ENCODE peak calls at places on chromosomes 7 and 10, in nine cellular contexts. V is keratinocyte; U is HAP-1; Z is naive thymus-derived CD4-positive, alpha-beta T cell; L is CD8-positive, alpha-beta T cell; T is astrocyte of the spinal cord; O is Panc1; Y is adrenal gland; S is breast epithelium. X is an unnamed sample.

GRCh38 chr10:102596506-102596971 is 47.7 kb upstream of the TRIM8 start:
- DNase-seq in V (no peak), L (no peak), S (no peak), Y (peak), U (peak), Z (no peak), O (peak), T (peak), X (peak)

GRCh38 chr7:137539111-137539715 is 195.7 kb upstream of the PTN start:
- DNase-seq in V (no peak), Z (no peak), S (no peak), L (no peak), Y (no peak), O (no peak), T (peak), U (no peak), X (no peak)

GRCh38 chr10:30170814-30171213 is 111.4 kb upstream of the JCAD start:
- DNase-seq in O (no peak), L (no peak), S (no peak), Z (no peak), V (no peak), Y (no peak), T (no peak), U (no peak), X (no peak)

GRCh38 chr10:62185914-62186692 is 82.5 kb downstream of the RTKN2 start:
- DNase-seq in O (no peak), Z (no peak), Y (no peak), V (no peak), T (no peak), S (no peak), L (no peak), U (no peak), X (no peak)

GRCh38 chr7:8204674-8205377 is 57.1 kb downstream of the ICA1 start:
- DNase-seq in Y (no peak), Z (no peak), O (no peak), T (no peak), S (no peak), U (no peak), V (no peak), L (no peak), X (no peak)

GRCh38 chr10:49508249-49508648 is 30.7 kb downstream of the ERCC6 start:
- DNase-seq in U (no peak), S (no peak), Y (no peak), T (no peak), V (no peak), L (peak), Z (peak), O (no peak), X (no peak)

GRCh38 chr7:151809156-151809863 is 67.6 kb downstream of the PRKAG2 start:
- DNase-seq in U (no peak), V (no peak), S (no peak), L (no peak), Y (no peak), O (no peak), Z (no peak), T (no peak), X (no peak)

GRCh38 chr7:130481898-130482297 is 10.0 kb upstream of the MEST start:
- DNase-seq in L (no peak), Y (peak), V (no peak), U (no peak), T (no peak), S (no peak), Z (no peak), O (no peak), X (no peak)

GRCh38 chr7:713488-714230 is 12.8 kb upstream of the DNAAF5 start:
- DNase-seq in S (no peak), O (no peak), L (no peak), T (no peak), V (no peak), Y (no peak), U (no peak), Z (no peak), X (no peak)

GRCh38 chr7:98202367-98203195 is 8.7 kb upstream of the BHLHA15 start:
- DNase-seq in V (no peak), L (peak), Y (no peak), U (no peak), S (no peak), O (no peak), Z (peak), T (no peak), X (no peak)

GRCh38 chr7:369476-369980 is 79.6 kb downstream of the FOXL3 start:
- DNase-seq in L (no peak), T (no peak), S (peak), O (no peak), U (no peak), V (no peak), Z (no peak), Y (no peak), X (no peak)

GRCh38 chr7:29883462-29884398 is 77.4 kb downstream of the WIPF3 start:
- DNase-seq in S (no peak), Y (no peak), U (no peak), Z (no peak), T (no peak), O (no peak), L (no peak), V (no peak), X (no peak)

GRCh38 chr7:33979300-33979806 is 74.0 kb downstream of the BMPER start:
- DNase-seq in L (no peak), S (no peak), V (no peak), T (no peak), U (no peak), Z (no peak), O (no peak), Y (no peak), X (no peak)

GRCh38 chr10:101066146-101066889 is 4.5 kb downstream of the KAZALD1 start:
- DNase-seq in T (peak), U (peak), O (no peak), L (peak), Z (peak), Y (peak), V (no peak), S (peak), X (no peak)

GRCh38 chr10:14873090-14873760 is 5.4 kb upstream of the SUV39H2 start:
- DNase-seq in T (peak), S (no peak), Z (no peak), U (no peak), V (no peak), Y (no peak), L (no peak), O (no peak), X (no peak)

GRCh38 chr7:78794101-78794500 is 659.4 kb downstream of the MAGI2 start:
- DNase-seq in S (no peak), O (no peak), V (no peak), Z (no peak), L (no peak), Y (no peak), T (no peak), U (no peak), X (no peak)

GRCh38 chr7:78787854-78788253 is 665.6 kb downstream of the MAGI2 start:
- DNase-seq in U (no peak), L (no peak), O (no peak), V (peak), Z (no peak), S (no peak), T (no peak), Y (no peak), X (no peak)

GRCh38 chr7:78792006-78792405 is 661.5 kb downstream of the MAGI2 start:
- DNase-seq in Y (no peak), L (no peak), U (no peak), Z (no peak), V (no peak), T (no peak), O (no peak), S (no peak), X (no peak)

DNA sequence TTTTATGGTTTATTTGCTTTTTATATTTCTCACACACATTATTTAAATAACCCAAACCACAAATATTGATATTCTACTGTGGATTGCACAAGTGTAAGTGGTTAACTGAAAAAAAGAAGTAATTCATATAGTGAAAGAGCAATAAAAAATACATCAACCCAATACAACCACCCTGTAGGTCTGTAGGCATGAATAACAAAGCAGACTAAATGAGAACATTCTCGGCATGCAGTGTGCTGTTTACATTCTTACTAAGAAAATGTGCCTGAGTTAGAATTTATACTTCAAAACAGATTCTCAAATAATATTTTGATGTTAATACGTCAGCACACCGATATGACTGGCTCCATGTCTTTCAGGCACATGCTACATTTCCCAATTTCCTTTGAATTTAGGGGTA is 660.8 kb downstream of the MAGI2 start:
- DNase-seq in O (no peak), L (no peak), Z (no peak), V (no peak), T (no peak), Y (no peak), S (no peak), U (no peak), X (no peak)
- H3K4me3 ChIP-seq in O (no peak), L (no peak), Z (no peak), V (no peak), T (no peak), Y (no peak), S (no peak), U (no peak), X (no peak)

GRCh38 chr10:133316732-133317131 is 8.0 kb downstream of the ZNF511 start:
- DNase-seq in Y (no peak), V (no peak), S (no peak), L (no peak), O (no peak), U (no peak), T (no peak), Z (no peak), X (no peak)

GRCh38 chr10:133315847-133316246 is 7.1 kb downstream of the ZNF511 start:
- DNase-seq in Z (no peak), L (no peak), U (no peak), Y (no peak), T (no peak), V (no peak), O (no peak), S (no peak), X (no peak)

GRCh38 chr10:133314911-133315310 is 6.2 kb downstream of the ZNF511 start:
- DNase-seq in S (no peak), O (no peak), L (no peak), T (no peak), Z (no peak), V (no peak), Y (no peak), U (no peak), X (no peak)

GRCh38 chr10:133316266-133316665 is 7.6 kb downstream of the ZNF511 start:
- DNase-seq in Y (no peak), O (no peak), Z (no peak), S (no peak), T (no peak), L (no peak), V (no peak), U (no peak), X (no peak)

GRCh38 chr10:133318494-133319127 is 9.9 kb downstream of the ZNF511 start:
- DNase-seq in T (peak), Y (peak), U (peak), S (no peak), V (no peak), Z (no peak), L (peak), O (no peak), X (peak)
- H3K4me3 ChIP-seq in T (peak), Y (no peak), U (peak), S (peak), V (peak), Z (peak), L (peak), O (peak), X (peak)

GRCh38 chr7:2431260-2431867 is 28.0 kb downstream of the CHST12 start:
- DNase-seq in S (no peak), V (no peak), Z (no peak), O (no peak), Y (no peak), L (peak), U (peak), T (no peak), X (no peak)
- H3K4me3 ChIP-seq in S (no peak), V (no peak), Z (no peak), O (no peak), Y (no peak), L (no peak), U (no peak), T (no peak), X (no peak)

GRCh38 chr10:78414380-78414779 is 380.7 kb downstream of the RPS24 start:
- DNase-seq in U (no peak), L (no peak), Z (no peak), Y (no peak), O (no peak), V (no peak), T (no peak), S (no peak), X (no peak)

GRCh38 chr10:78412605-78413004 is 378.9 kb downstream of the RPS24 start:
- DNase-seq in Y (no peak), U (no peak), T (no peak), Z (no peak), L (no peak), S (no peak), O (no peak), V (no peak), X (no peak)

GRCh38 chr10:78416031-78416800 is 382.6 kb downstream of the RPS24 start:
- DNase-seq in Z (no peak), V (no peak), T (peak), S (no peak), U (no peak), O (no peak), Y (no peak), L (no peak), X (no peak)

GRCh38 chr10:78413294-78414055 is 379.8 kb downstream of the RPS24 start:
- DNase-seq in O (no peak), L (no peak), Z (no peak), T (no peak), U (no peak), Y (no peak), V (no peak), S (no peak), X (no peak)

GRCh38 chr10:78415111-78415510 is 381.4 kb downstream of the RPS24 start:
- DNase-seq in T (no peak), L (no peak), O (no peak), Y (no peak), Z (no peak), U (no peak), V (no peak), S (no peak), X (no peak)
- H3K4me3 ChIP-seq in T (no peak), L (no peak), O (no peak), Y (no peak), Z (no peak), U (no peak), V (no peak), S (no peak), X (no peak)

GRCh38 chr7:17534348-17534747 is 235.9 kb downstream of the AHR start:
- DNase-seq in Y (no peak), Z (no peak), V (no peak), L (no peak), S (no peak), U (no peak), T (no peak), O (no peak), X (no peak)

GRCh38 chr7:17535776-17536175 is 237.3 kb downstream of the AHR start:
- DNase-seq in Z (no peak), T (no peak), L (no peak), S (no peak), O (no peak), Y (no peak), U (no peak), V (no peak), X (no peak)

GRCh38 chr7:17530249-17530648 is 231.8 kb downstream of the AHR start:
- DNase-seq in U (no peak), T (peak), O (no peak), Z (no peak), S (no peak), L (no peak), V (no peak), Y (peak), X (no peak)

GRCh38 chr7:17530741-17531417 is 232.4 kb downstream of the AHR start:
- DNase-seq in O (no peak), T (peak), Y (no peak), U (no peak), L (no peak), S (no peak), Z (no peak), V (no peak), X (peak)

GRCh38 chr7:17532861-17533404 is 234.5 kb downstream of the AHR start:
- DNase-seq in T (peak), L (no peak), U (no peak), V (peak), Z (no peak), O (no peak), S (no peak), Y (no peak), X (no peak)
- H3K4me3 ChIP-seq in T (no peak), L (no peak), U (no peak), V (no peak), Z (no peak), O (no peak), S (no peak), Y (no peak), X (no peak)

DNA sequence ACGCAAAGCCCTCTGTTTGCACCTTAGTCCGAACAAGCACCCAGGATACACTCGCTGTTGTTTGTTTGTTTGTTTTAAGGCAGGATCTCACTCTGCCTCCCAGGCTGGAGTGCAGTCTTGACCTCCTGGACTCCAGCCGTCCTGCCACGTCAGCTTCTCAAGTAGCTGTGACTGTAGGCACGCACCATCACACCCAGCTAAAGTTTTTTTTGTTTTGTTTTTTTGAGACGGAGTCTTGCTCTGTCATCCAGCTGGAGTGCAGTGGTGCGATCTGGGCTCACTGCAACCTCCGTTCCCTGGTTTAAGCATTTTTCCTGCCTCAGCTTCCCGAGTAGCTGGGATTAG is 76.8 kb downstream of the CTBP2 start:
- DNase-seq in Z (no peak), L (no peak), T (peak), V (no peak), U (no peak), S (no peak), Y (peak), O (peak), X (no peak)
- H3K4me3 ChIP-seq in Z (no peak), L (no peak), T (no peak), V (no peak), U (no peak), S (no peak), Y (no peak), O (no peak), X (no peak)

GRCh38 chr7:143343596-143343995 is 18.9 kb downstream of the FAM131B start:
- DNase-seq in L (no peak), Y (no peak), V (no peak), O (no peak), S (no peak), Z (no peak), T (no peak), U (no peak), X (no peak)

GRCh38 chr7:143346018-143346417 is 16.5 kb downstream of the FAM131B start:
- DNase-seq in Y (no peak), T (no peak), U (no peak), O (no peak), S (no peak), Z (no peak), V (no peak), L (no peak), X (no peak)

GRCh38 chr7:143347950-143348349 is 14.6 kb downstream of the FAM131B start:
- DNase-seq in O (no peak), Y (no peak), Z (no peak), T (no peak), L (no peak), U (no peak), S (no peak), V (no peak), X (no peak)

GRCh38 chr7:143341842-143342241 is 20.7 kb downstream of the FAM131B start:
- DNase-seq in Y (no peak), O (no peak), S (no peak), T (no peak), Z (no peak), L (no peak), V (no peak), U (no peak), X (no peak)

GRCh38 chr7:143345428-143345900 is 17.0 kb downstream of the FAM131B start:
- DNase-seq in T (peak), S (no peak), L (peak), V (no peak), Z (peak), U (peak), Y (peak), O (no peak), X (peak)
- H3K4me3 ChIP-seq in T (peak), S (peak), L (peak), V (no peak), Z (peak), U (no peak), Y (no peak), O (peak), X (peak)

GRCh38 chr10:110229155-110229554 is 21.8 kb downstream of the MXI1 start:
- DNase-seq in L (no peak), U (no peak), O (no peak), Y (no peak), T (no peak), Z (no peak), S (no peak), V (no peak), X (no peak)
- H3K4me3 ChIP-seq in L (no peak), U (no peak), O (no peak), Y (no peak), T (no peak), Z (no peak), S (no peak), V (no peak), X (no peak)

X was measured in iPS DF 6.9.